ENCODE peak calls at places on chromosomes 6 and 20, in six cellular contexts. One of them, this sample, is unnamed.

GRCh38 chr6:128242765-128243403 is 277.5 kb downstream of the PTPRK start:
- DNase-seq in CD4-positive, alpha-beta T cell: no peak
- DNase-seq in fibroblast of mammary gland: no peak
- DNase-seq in psoas muscle: no peak
- DNase-seq in neural crest cell: no peak
- DNase-seq in K562: no peak
- DNase-seq in this sample: peak; percentile 60

GRCh38 chr6:138529510-138529909 is 30.2 kb upstream of the NHSL1 start:
- DNase-seq in neural crest cell: no peak
- DNase-seq in fibroblast of mammary gland: no peak
- DNase-seq in psoas muscle: no peak
- DNase-seq in CD4-positive, alpha-beta T cell: no peak
- DNase-seq in K562: no peak
- DNase-seq in this sample: no peak

GRCh38 chr6:26743157-26743821 is 83.7 kb upstream of the ZNF322 start:
- DNase-seq in CD4-positive, alpha-beta T cell: no peak
- DNase-seq in K562: peak; percentile 64
- DNase-seq in psoas muscle: no peak
- DNase-seq in neural crest cell: no peak
- DNase-seq in fibroblast of mammary gland: peak; percentile 81
- DNase-seq in this sample: peak; percentile 89

GRCh38 chr20:25049261-25050060 is 8.5 kb downstream of the ACSS1 start:
- DNase-seq in CD4-positive, alpha-beta T cell: no peak
- DNase-seq in psoas muscle: no peak
- DNase-seq in fibroblast of mammary gland: no peak
- DNase-seq in neural crest cell: no peak
- DNase-seq in K562: no peak
- DNase-seq in this sample: no peak

GRCh38 chr20:47355489-47356219 is 845 bp downstream of the ZMYND8 start:
- DNase-seq in CD4-positive, alpha-beta T cell: no peak
- DNase-seq in psoas muscle: no peak
- DNase-seq in K562: no peak
- DNase-seq in neural crest cell: no peak
- DNase-seq in fibroblast of mammary gland: no peak
- DNase-seq in this sample: no peak

GRCh38 chr6:160081398-160081797 is 40.2 kb upstream of the SLC22A1 start:
- DNase-seq in CD4-positive, alpha-beta T cell: no peak
- DNase-seq in neural crest cell: no peak
- DNase-seq in fibroblast of mammary gland: no peak
- DNase-seq in psoas muscle: peak; percentile 7
- DNase-seq in K562: no peak
- DNase-seq in this sample: no peak

GRCh38 chr20:45781391-45781931 is 10.2 kb downstream of the WFDC3 start:
- DNase-seq in K562: no peak
- DNase-seq in neural crest cell: no peak
- DNase-seq in fibroblast of mammary gland: peak; percentile 97
- DNase-seq in CD4-positive, alpha-beta T cell: no peak
- DNase-seq in psoas muscle: no peak
- DNase-seq in this sample: peak; percentile 90

GRCh38 chr6:129120856-129121255 is 237.9 kb downstream of the LAMA2 start:
- DNase-seq in K562: no peak
- DNase-seq in psoas muscle: no peak
- DNase-seq in neural crest cell: no peak
- DNase-seq in fibroblast of mammary gland: peak; percentile 33
- DNase-seq in CD4-positive, alpha-beta T cell: no peak
- DNase-seq in this sample: no peak

GRCh38 chr6:79079425-79080130 is 1.5 kb upstream of the PHIP start:
- DNase-seq in neural crest cell: no peak
- DNase-seq in CD4-positive, alpha-beta T cell: no peak
- DNase-seq in fibroblast of mammary gland: peak; percentile 20
- DNase-seq in K562: no peak
- DNase-seq in psoas muscle: no peak
- DNase-seq in this sample: no peak

GRCh38 chr6:39065561-39065960 is 17.0 kb downstream of the GLP1R start:
- DNase-seq in fibroblast of mammary gland: no peak
- DNase-seq in K562: no peak
- DNase-seq in CD4-positive, alpha-beta T cell: no peak
- DNase-seq in neural crest cell: no peak
- DNase-seq in psoas muscle: no peak
- DNase-seq in this sample: no peak

GRCh38 chr6:17653198-17653881 is 53.2 kb downstream of the FAM8A1 start:
- DNase-seq in K562: no peak
- DNase-seq in fibroblast of mammary gland: no peak
- DNase-seq in neural crest cell: no peak
- DNase-seq in psoas muscle: no peak
- DNase-seq in CD4-positive, alpha-beta T cell: no peak
- DNase-seq in this sample: no peak

GRCh38 chr20:31901615-31902014 is 31.2 kb downstream of the TTLL9 start:
- DNase-seq in CD4-positive, alpha-beta T cell: no peak
- DNase-seq in neural crest cell: no peak
- DNase-seq in K562: peak; percentile 39
- DNase-seq in fibroblast of mammary gland: no peak
- DNase-seq in psoas muscle: no peak
- DNase-seq in this sample: no peak

GRCh38 chr6:146289816-146290588 is 253.6 kb upstream of the RAB32 start:
- DNase-seq in neural crest cell: no peak
- DNase-seq in psoas muscle: no peak
- DNase-seq in K562: no peak
- DNase-seq in fibroblast of mammary gland: peak; percentile 90
- DNase-seq in CD4-positive, alpha-beta T cell: no peak
- DNase-seq in this sample: peak; percentile 25

GRCh38 chr20:33233129-33233774 is 2.5 kb upstream of the BPIFA1 start:
- DNase-seq in fibroblast of mammary gland: no peak
- DNase-seq in neural crest cell: no peak
- DNase-seq in CD4-positive, alpha-beta T cell: no peak
- DNase-seq in K562: no peak
- DNase-seq in psoas muscle: no peak
- DNase-seq in this sample: no peak

GRCh38 chr20:46006031-46006430 is 2.7 kb upstream of the MMP9 start:
- DNase-seq in psoas muscle: no peak
- DNase-seq in neural crest cell: no peak
- DNase-seq in fibroblast of mammary gland: no peak
- DNase-seq in K562: no peak
- DNase-seq in CD4-positive, alpha-beta T cell: no peak
- DNase-seq in this sample: no peak

GRCh38 chr6:151690303-151690702 is 117.2 kb upstream of the ESR1 start:
- DNase-seq in neural crest cell: no peak
- DNase-seq in psoas muscle: no peak
- DNase-seq in K562: no peak
- DNase-seq in fibroblast of mammary gland: peak; percentile 57
- DNase-seq in CD4-positive, alpha-beta T cell: no peak
- DNase-seq in this sample: no peak

GRCh38 chr6:63690210-63690609 is 54.6 kb downstream of the PHF3 start:
- DNase-seq in fibroblast of mammary gland: no peak
- DNase-seq in K562: no peak
- DNase-seq in psoas muscle: no peak
- DNase-seq in CD4-positive, alpha-beta T cell: no peak
- DNase-seq in neural crest cell: no peak
- DNase-seq in this sample: no peak

GRCh38 chr6:63685453-63686379 is 50.1 kb downstream of the PHF3 start:
- DNase-seq in psoas muscle: no peak
- DNase-seq in fibroblast of mammary gland: no peak
- DNase-seq in CD4-positive, alpha-beta T cell: no peak
- DNase-seq in K562: no peak
- DNase-seq in neural crest cell: no peak
- DNase-seq in this sample: no peak

DNA sequence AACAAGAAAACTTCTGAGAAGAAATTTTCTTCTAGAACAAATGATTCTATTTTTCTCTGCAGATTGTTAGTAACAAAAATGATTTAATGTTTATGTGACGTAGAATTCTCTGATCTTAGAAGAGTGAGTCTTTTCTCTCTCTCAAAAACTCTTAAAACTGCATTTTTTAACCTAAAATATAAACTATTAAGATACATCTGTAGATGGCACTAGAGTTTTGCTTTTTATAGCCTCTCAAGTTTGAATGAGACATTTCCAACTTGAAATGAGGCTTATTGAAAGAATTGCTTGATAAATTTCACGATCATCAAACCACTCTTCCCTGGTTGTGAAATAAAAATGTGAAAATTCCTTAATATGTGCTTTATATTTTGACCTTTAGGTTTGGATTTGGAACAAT is 53.8 kb downstream of the PHF3 start:
- DNase-seq in neural crest cell: no peak
- DNase-seq in fibroblast of mammary gland: no peak
- DNase-seq in K562: no peak
- DNase-seq in CD4-positive, alpha-beta T cell: no peak
- DNase-seq in psoas muscle: no peak
- DNase-seq in this sample: no peak
- TF ChIP-seq CTCF in neural crest cell: no peak
- TF ChIP-seq CTCF in fibroblast of mammary gland: no peak
- TF ChIP-seq CTCF in K562: no peak
- TF ChIP-seq CTCF in CD4-positive, alpha-beta T cell: no peak
- TF ChIP-seq CTCF in psoas muscle: no peak
- TF ChIP-seq CTCF in this sample: peak; percentile 40

GRCh38 chr6:150418825-150419594 is 50.2 kb downstream of the IYD start:
- DNase-seq in K562: peak; percentile 67
- DNase-seq in CD4-positive, alpha-beta T cell: peak; percentile 23
- DNase-seq in fibroblast of mammary gland: peak; percentile 53
- DNase-seq in neural crest cell: peak; percentile 72
- DNase-seq in psoas muscle: peak; percentile 64
- DNase-seq in this sample: peak; percentile 7
- TF ChIP-seq CTCF in K562: peak; percentile 72
- TF ChIP-seq CTCF in CD4-positive, alpha-beta T cell: peak; percentile 35
- TF ChIP-seq CTCF in fibroblast of mammary gland: peak; percentile 76
- TF ChIP-seq CTCF in neural crest cell: peak; percentile 79
- TF ChIP-seq CTCF in psoas muscle: peak; percentile 41
- TF ChIP-seq CTCF in this sample: peak; percentile 81

GRCh38 chr6:117165921-117166499 is 99.3 kb upstream of the VGLL2 start:
- DNase-seq in fibroblast of mammary gland: no peak
- DNase-seq in psoas muscle: no peak
- DNase-seq in CD4-positive, alpha-beta T cell: no peak
- DNase-seq in K562: no peak
- DNase-seq in neural crest cell: no peak
- DNase-seq in this sample: no peak

GRCh38 chr6:117168296-117169059 is 96.9 kb upstream of the VGLL2 start:
- DNase-seq in CD4-positive, alpha-beta T cell: no peak
- DNase-seq in psoas muscle: no peak
- DNase-seq in neural crest cell: no peak
- DNase-seq in K562: no peak
- DNase-seq in fibroblast of mammary gland: no peak
- DNase-seq in this sample: no peak

GRCh38 chr6:117169781-117170281 is 95.5 kb upstream of the VGLL2 start:
- DNase-seq in K562: no peak
- DNase-seq in neural crest cell: no peak
- DNase-seq in fibroblast of mammary gland: no peak
- DNase-seq in psoas muscle: no peak
- DNase-seq in CD4-positive, alpha-beta T cell: no peak
- DNase-seq in this sample: no peak

GRCh38 chr6:117169060-117169635 is 96.2 kb upstream of the VGLL2 start:
- DNase-seq in fibroblast of mammary gland: no peak
- DNase-seq in psoas muscle: no peak
- DNase-seq in neural crest cell: no peak
- DNase-seq in K562: no peak
- DNase-seq in CD4-positive, alpha-beta T cell: no peak
- DNase-seq in this sample: no peak

GRCh38 chr6:117167520-117168271 is 97.7 kb upstream of the VGLL2 start:
- DNase-seq in K562: no peak
- DNase-seq in neural crest cell: no peak
- DNase-seq in CD4-positive, alpha-beta T cell: no peak
- DNase-seq in psoas muscle: peak; percentile 37
- DNase-seq in fibroblast of mammary gland: no peak
- DNase-seq in this sample: peak; percentile 7
- TF ChIP-seq CTCF in K562: no peak
- TF ChIP-seq CTCF in neural crest cell: peak; percentile 23
- TF ChIP-seq CTCF in CD4-positive, alpha-beta T cell: no peak
- TF ChIP-seq CTCF in psoas muscle: no peak
- TF ChIP-seq CTCF in fibroblast of mammary gland: no peak
- TF ChIP-seq CTCF in this sample: no peak

GRCh38 chr20:22977047-22977785 is 57.9 kb upstream of the SSTR4 start:
- DNase-seq in neural crest cell: no peak
- DNase-seq in fibroblast of mammary gland: no peak
- DNase-seq in K562: no peak
- DNase-seq in CD4-positive, alpha-beta T cell: no peak
- DNase-seq in psoas muscle: peak; percentile 30
- DNase-seq in this sample: no peak
- TF ChIP-seq CTCF in neural crest cell: no peak
- TF ChIP-seq CTCF in fibroblast of mammary gland: no peak
- TF ChIP-seq CTCF in K562: no peak
- TF ChIP-seq CTCF in CD4-positive, alpha-beta T cell: no peak
- TF ChIP-seq CTCF in psoas muscle: no peak
- TF ChIP-seq CTCF in this sample: no peak

GRCh38 chr20:62437430-62437829 is 10.1 kb upstream of the RBBP8NL start:
- DNase-seq in neural crest cell: no peak
- DNase-seq in CD4-positive, alpha-beta T cell: no peak
- DNase-seq in psoas muscle: no peak
- DNase-seq in K562: no peak
- DNase-seq in fibroblast of mammary gland: no peak
- DNase-seq in this sample: peak; percentile 4
- TF ChIP-seq CTCF in neural crest cell: no peak
- TF ChIP-seq CTCF in CD4-positive, alpha-beta T cell: no peak
- TF ChIP-seq CTCF in psoas muscle: no peak
- TF ChIP-seq CTCF in K562: no peak
- TF ChIP-seq CTCF in fibroblast of mammary gland: no peak
- TF ChIP-seq CTCF in this sample: no peak

GRCh38 chr20:48904566-48905321 is 16.8 kb upstream of the ARFGEF2 start:
- DNase-seq in psoas muscle: peak; percentile 36
- DNase-seq in K562: peak; percentile 68
- DNase-seq in CD4-positive, alpha-beta T cell: peak; percentile 53
- DNase-seq in neural crest cell: peak; percentile 76
- DNase-seq in fibroblast of mammary gland: peak; percentile 69
- DNase-seq in this sample: peak; percentile 63
- TF ChIP-seq CTCF in psoas muscle: peak; percentile 87
- TF ChIP-seq CTCF in K562: peak; percentile 91
- TF ChIP-seq CTCF in CD4-positive, alpha-beta T cell: peak; percentile 89
- TF ChIP-seq CTCF in neural crest cell: peak; percentile 88
- TF ChIP-seq CTCF in fibroblast of mammary gland: peak; percentile 82
- TF ChIP-seq CTCF in this sample: peak; percentile 94

This sample was measured in HFFc6.